ENCODE peak calls at places on chromosomes 12 and 14, in seven cellular contexts. F, O, G, A, C, S and X are unnamed samples.

GRCh38 chr12:24534632-24535031 is 414.3 kb downstream of the BCAT1 start:
- DNase-seq in G (no peak), O (no peak), S (no peak), C (no peak), A (no peak), F (no peak), X (no peak)

GRCh38 chr12:42283739-42284138 is 42.2 kb downstream of the ZCRB1 start:
- DNase-seq in G (no peak), C (no peak), O (no peak), A (no peak), S (no peak), F (no peak), X (no peak)

GRCh38 chr12:102396276-102396675 is 84.1 kb downstream of the IGF1 start:
- DNase-seq in F (no peak), O (no peak), C (no peak), A (no peak), G (no peak), S (no peak), X (no peak)

GRCh38 chr12:50509009-50509663 is 4.4 kb downstream of the DIP2B start:
- DNase-seq in A (no peak), O (no peak), C (no peak), F (peak), S (no peak), G (no peak), X (no peak)

GRCh38 chr14:22836301-22837058 is at the start of gene MMP14:
- DNase-seq in C (no peak), F (no peak), S (no peak), G (no peak), O (no peak), A (peak), X (peak)

GRCh38 chr12:66714709-66715108 is 35.8 kb upstream of the GRIP1 start:
- DNase-seq in S (no peak), F (no peak), O (no peak), C (no peak), G (no peak), A (no peak), X (no peak)

GRCh38 chr14:23931705-23932314 is 21.8 kb upstream of the DHRS4 start:
- DNase-seq in G (no peak), S (no peak), F (no peak), O (no peak), C (peak), A (no peak), X (no peak)

GRCh38 chr14:75458305-75458704 is 30.5 kb downstream of the JDP2 start:
- DNase-seq in C (no peak), G (no peak), S (no peak), A (no peak), F (no peak), O (no peak), X (no peak)

GRCh38 chr12:98883231-98883630 is 238.1 kb downstream of the APAF1 start:
- DNase-seq in F (no peak), A (no peak), C (no peak), O (no peak), G (no peak), S (no peak), X (no peak)

GRCh38 chr14:100066984-100067383 is 1.8 kb downstream of the EVL start:
- DNase-seq in O (no peak), C (peak), A (no peak), S (no peak), G (no peak), F (no peak), X (no peak)

GRCh38 chr14:99124482-99125104 is 147.4 kb downstream of the BCL11B start:
- DNase-seq in F (no peak), A (peak), O (no peak), C (no peak), S (no peak), G (no peak), X (no peak)

GRCh38 chr14:33794791-33795300 is 156.0 kb downstream of the EGLN3 start:
- DNase-seq in O (no peak), A (no peak), F (no peak), C (no peak), G (no peak), S (no peak), X (no peak)

GRCh38 chr14:69695664-69696527 is 71.0 kb upstream of the SRSF5 start:
- DNase-seq in A (peak), S (no peak), F (no peak), G (no peak), C (peak), O (no peak), X (no peak)

GRCh38 chr12:57110189-57111045 is 745 bp downstream of the STAT6 start:
- DNase-seq in A (peak), C (peak), S (no peak), O (no peak), F (peak), G (no peak), X (no peak)

GRCh38 chr12:54981796-54982195 is 2.8 kb downstream of the TESPA1 start:
- DNase-seq in C (no peak), F (no peak), G (no peak), S (no peak), A (no peak), O (no peak), X (no peak)

GRCh38 chr12:74624206-74624605 is 86.6 kb downstream of the ATXN7L3B start:
- DNase-seq in F (no peak), A (no peak), G (no peak), C (no peak), S (no peak), O (no peak), X (no peak)

GRCh38 chr12:52396656-52397055 is 9.5 kb downstream of the KRT82 start:
- DNase-seq in G (no peak), C (no peak), O (no peak), F (no peak), A (no peak), S (no peak), X (no peak)

GRCh38 chr12:132487311-132487741 is 2.6 kb upstream of the FBRSL1 start:
- DNase-seq in C (no peak), G (no peak), A (no peak), F (no peak), O (no peak), S (no peak), X (no peak)

GRCh38 chr14:49954171-49954631 is 61.3 kb downstream of the ARF6 start:
- DNase-seq in F (no peak), S (no peak), O (no peak), C (no peak), A (no peak), G (no peak), X (no peak)

GRCh38 chr12:85626031-85626781 is 210.0 kb downstream of the RASSF9 start:
- DNase-seq in S (peak), C (no peak), O (no peak), G (no peak), A (no peak), F (no peak), X (no peak)

GRCh38 chr12:123532808-123533649 is 490 bp downstream of the RILPL1 start:
- DNase-seq in F (peak), A (no peak), O (no peak), C (peak), S (no peak), G (no peak), X (no peak)

GRCh38 chr12:58841058-58841798 is 79.1 kb downstream of the LRIG3 start:
- DNase-seq in G (no peak), S (no peak), C (no peak), F (no peak), O (no peak), A (no peak), X (no peak)

GRCh38 chr12:75812341-75813018 is 219.1 kb downstream of the PHLDA1 start:
- DNase-seq in S (no peak), F (no peak), O (no peak), A (peak), G (peak), C (no peak), X (peak)

GRCh38 chr12:82554529-82554928 is 132.2 kb upstream of the TMTC2 start:
- DNase-seq in C (no peak), F (no peak), O (peak), G (no peak), S (no peak), A (no peak), X (no peak)

GRCh38 chr14:22118894-22119477 is 445.4 kb upstream of the OR4E1 start:
- DNase-seq in C (no peak), G (no peak), S (no peak), A (no peak), F (no peak), O (no peak), X (no peak)

GRCh38 chr12:14402697-14403096 is 37.2 kb downstream of the ATF7IP start:
- DNase-seq in C (no peak), F (no peak), O (no peak), S (no peak), A (no peak), G (no peak), X (no peak)
- TF ChIP-seq YY1 in C (no peak), F (no peak), O (no peak), S (no peak), A (no peak), G (no peak), X (no peak)

GRCh38 chr12:112969547-112970306 is 8.6 kb upstream of the OAS2 start:
- DNase-seq in S (no peak), F (no peak), O (no peak), C (no peak), G (no peak), A (no peak), X (no peak)

GRCh38 chr12:112973712-112974305 is 4.5 kb upstream of the OAS2 start:
- DNase-seq in G (no peak), A (no peak), S (no peak), O (no peak), C (no peak), F (no peak), X (no peak)

GRCh38 chr12:112973016-112973711 is 5.2 kb upstream of the OAS2 start:
- DNase-seq in A (no peak), C (no peak), S (no peak), F (no peak), G (no peak), O (no peak), X (no peak)

GRCh38 chr12:112970391-112970790 is 7.9 kb upstream of the OAS2 start:
- DNase-seq in F (no peak), S (no peak), G (no peak), A (no peak), O (no peak), C (no peak), X (no peak)

DNA sequence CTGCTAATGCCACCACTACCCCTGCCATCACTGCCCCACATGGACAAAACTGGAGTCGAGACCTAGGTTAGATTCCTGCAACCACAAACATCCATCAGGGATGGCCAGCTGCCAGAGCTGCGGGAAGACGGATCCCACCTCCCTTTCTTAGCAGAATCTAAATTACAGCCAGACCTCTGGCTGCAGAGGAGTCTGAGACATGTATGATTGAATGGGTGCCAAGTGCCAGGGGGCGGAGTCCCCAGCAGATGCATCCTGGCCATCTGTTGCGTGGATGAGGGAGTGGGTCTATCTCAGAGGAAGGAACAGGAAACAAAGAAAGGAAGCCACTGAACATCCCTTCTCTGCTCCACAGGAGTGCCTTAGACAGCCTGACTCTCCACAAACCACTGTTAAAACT is 7.1 kb upstream of the OAS2 start:
- DNase-seq in G (no peak), O (no peak), A (peak), S (no peak), F (no peak), C (no peak), X (no peak)
- TF ChIP-seq YY1 in G (no peak), O (no peak), A (no peak), S (no peak), F (no peak), C (no peak), X (no peak)

GRCh38 chr12:479161-479560 is 19.4 kb downstream of the B4GALNT3 start:
- DNase-seq in C (no peak), F (no peak), G (no peak), S (no peak), A (no peak), O (no peak), X (no peak)

GRCh38 chr12:481422-481821 is 21.7 kb downstream of the B4GALNT3 start:
- DNase-seq in G (no peak), F (peak), O (no peak), S (no peak), A (no peak), C (no peak), X (no peak)

GRCh38 chr12:482061-482460 is 22.3 kb downstream of the B4GALNT3 start:
- DNase-seq in C (no peak), A (no peak), S (no peak), F (no peak), O (no peak), G (no peak), X (no peak)

GRCh38 chr12:484096-484495 is 24.4 kb downstream of the B4GALNT3 start:
- DNase-seq in S (no peak), A (no peak), C (no peak), G (no peak), F (no peak), O (no peak), X (no peak)

DNA sequence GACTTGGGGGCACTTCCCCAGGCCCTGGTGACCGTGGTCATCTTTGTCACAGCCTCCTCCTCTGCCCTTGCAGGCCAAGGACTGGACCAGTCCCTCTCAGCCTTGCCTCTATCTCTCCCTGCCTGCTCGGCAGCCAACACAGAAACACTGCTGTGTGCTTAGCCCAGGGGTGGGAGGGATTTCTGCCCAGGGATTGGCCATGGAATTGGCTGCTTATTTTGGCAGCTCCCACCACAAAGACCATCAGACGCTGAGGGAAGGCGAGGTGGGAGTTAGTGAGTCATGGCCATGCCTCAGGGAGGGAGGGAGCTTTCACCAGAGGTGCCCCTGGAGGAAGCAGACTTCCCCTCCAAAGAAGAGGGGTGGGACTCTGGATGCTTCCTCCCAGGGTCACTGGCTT is 21.1 kb downstream of the B4GALNT3 start:
- DNase-seq in S (no peak), G (no peak), C (no peak), A (no peak), F (no peak), O (no peak), X (peak)
- TF ChIP-seq YY1 in S (no peak), G (no peak), C (no peak), A (no peak), F (no peak), O (no peak), X (no peak)

DNA sequence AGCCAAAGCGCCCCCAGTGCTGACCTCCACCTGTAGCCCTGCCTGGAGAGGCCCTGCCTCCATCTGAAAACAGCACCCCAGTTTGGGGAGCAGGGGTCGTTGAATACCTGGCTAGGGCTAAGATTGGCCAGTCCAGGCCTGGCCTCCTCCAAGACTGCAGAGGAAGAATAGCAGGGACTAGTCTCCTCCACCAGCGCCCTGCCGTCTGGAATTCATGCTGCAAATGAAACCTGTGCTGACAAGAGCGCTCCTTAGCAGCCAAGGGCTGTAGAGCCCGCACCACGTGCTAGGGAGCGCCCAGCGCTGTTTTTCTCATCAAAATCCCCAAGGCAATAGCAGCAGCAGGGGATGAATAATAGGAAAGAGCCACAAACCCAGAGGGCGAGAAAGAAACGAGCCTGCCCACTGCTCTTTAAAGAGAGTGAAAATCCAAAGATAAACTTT is 3.4 kb downstream of the COL2A1 start:
- DNase-seq in F (no peak), A (peak), C (peak), S (peak), O (no peak), G (no peak), X (no peak)
- TF ChIP-seq YY1 in F (no peak), A (no peak), C (no peak), S (no peak), O (no peak), G (no peak), X (no peak)

GRCh38 chr12:26870491-26871419 is 37.8 kb upstream of the ITPR2 start:
- DNase-seq in G (no peak), O (peak), F (no peak), C (no peak), S (peak), A (peak), X (no peak)
- TF ChIP-seq YY1 in G (no peak), O (no peak), F (no peak), C (no peak), S (no peak), A (no peak), X (no peak)